ENCODE peak calls at places on chromosomes 2 and 18, in seven cellular contexts. One of them, this sample, is unnamed.

GRCh38 chr18:36392163-36392887 is 94.8 kb downstream of the FHOD3 start:
- DNase-seq in hepatocyte: no peak
- DNase-seq in heart right ventricle: no peak
- DNase-seq in AG04449: no peak
- DNase-seq in fibroblast of lung: peak
- DNase-seq in GM06990: no peak
- DNase-seq in nephron progenitor cell: no peak
- DNase-seq in this sample: no peak

GRCh38 chr2:101627284-101628049 is 70.0 kb upstream of the MAP4K4 start:
- DNase-seq in GM06990: no peak
- DNase-seq in fibroblast of lung: no peak
- DNase-seq in heart right ventricle: no peak
- DNase-seq in hepatocyte: no peak
- DNase-seq in nephron progenitor cell: no peak
- DNase-seq in AG04449: no peak
- DNase-seq in this sample: no peak

GRCh38 chr2:9251154-9252001 is 44.8 kb downstream of the ASAP2 start:
- DNase-seq in hepatocyte: peak
- DNase-seq in heart right ventricle: no peak
- DNase-seq in fibroblast of lung: peak
- DNase-seq in nephron progenitor cell: peak
- DNase-seq in AG04449: peak
- DNase-seq in GM06990: no peak
- DNase-seq in this sample: no peak

GRCh38 chr2:120758181-120759048 is 22.7 kb downstream of the GLI2 start:
- DNase-seq in fibroblast of lung: peak
- DNase-seq in heart right ventricle: peak
- DNase-seq in AG04449: no peak
- DNase-seq in nephron progenitor cell: peak
- DNase-seq in GM06990: no peak
- DNase-seq in hepatocyte: peak
- DNase-seq in this sample: no peak

GRCh38 chr2:120771111-120771555 is 35.5 kb downstream of the GLI2 start:
- DNase-seq in hepatocyte: no peak
- DNase-seq in AG04449: no peak
- DNase-seq in GM06990: no peak
- DNase-seq in fibroblast of lung: no peak
- DNase-seq in nephron progenitor cell: no peak
- DNase-seq in heart right ventricle: peak
- DNase-seq in this sample: no peak

GRCh38 chr2:180130403-180130802 is 123.3 kb upstream of the CWC22 start:
- DNase-seq in fibroblast of lung: peak
- DNase-seq in AG04449: no peak
- DNase-seq in hepatocyte: no peak
- DNase-seq in heart right ventricle: no peak
- DNase-seq in nephron progenitor cell: no peak
- DNase-seq in GM06990: no peak
- DNase-seq in this sample: no peak

GRCh38 chr18:58838165-58838860 is 26.4 kb upstream of the ZNF532 start:
- DNase-seq in fibroblast of lung: no peak
- DNase-seq in nephron progenitor cell: no peak
- DNase-seq in GM06990: no peak
- DNase-seq in heart right ventricle: no peak
- DNase-seq in AG04449: no peak
- DNase-seq in hepatocyte: no peak
- DNase-seq in this sample: no peak

GRCh38 chr2:201363857-201364560 is 6.9 kb upstream of the FLACC1 start:
- DNase-seq in fibroblast of lung: peak
- DNase-seq in hepatocyte: peak
- DNase-seq in nephron progenitor cell: no peak
- DNase-seq in heart right ventricle: no peak
- DNase-seq in GM06990: peak
- DNase-seq in AG04449: no peak
- DNase-seq in this sample: no peak

GRCh38 chr2:36650031-36650430 is 46.5 kb upstream of the VIT start:
- DNase-seq in nephron progenitor cell: peak
- DNase-seq in fibroblast of lung: peak
- DNase-seq in AG04449: no peak
- DNase-seq in GM06990: no peak
- DNase-seq in heart right ventricle: no peak
- DNase-seq in hepatocyte: peak
- DNase-seq in this sample: no peak

GRCh38 chr18:79546781-79547272 is 132.8 kb upstream of the CTDP1 start:
- DNase-seq in AG04449: no peak
- DNase-seq in fibroblast of lung: no peak
- DNase-seq in hepatocyte: no peak
- DNase-seq in GM06990: no peak
- DNase-seq in nephron progenitor cell: no peak
- DNase-seq in heart right ventricle: no peak
- DNase-seq in this sample: no peak

GRCh38 chr2:70514612-70515055 is 39.0 kb downstream of the TGFA start:
- DNase-seq in heart right ventricle: peak
- DNase-seq in hepatocyte: peak
- DNase-seq in GM06990: no peak
- DNase-seq in fibroblast of lung: no peak
- DNase-seq in nephron progenitor cell: no peak
- DNase-seq in AG04449: no peak
- DNase-seq in this sample: no peak

GRCh38 chr2:68438455-68439303 is 28.4 kb downstream of the FBXO48 start:
- DNase-seq in fibroblast of lung: no peak
- DNase-seq in hepatocyte: no peak
- DNase-seq in AG04449: no peak
- DNase-seq in heart right ventricle: no peak
- DNase-seq in GM06990: no peak
- DNase-seq in nephron progenitor cell: no peak
- DNase-seq in this sample: no peak

GRCh38 chr18:2715990-2716389 is 60.5 kb downstream of the SMCHD1 start:
- DNase-seq in hepatocyte: no peak
- DNase-seq in heart right ventricle: no peak
- DNase-seq in GM06990: no peak
- DNase-seq in AG04449: no peak
- DNase-seq in nephron progenitor cell: no peak
- DNase-seq in fibroblast of lung: peak
- DNase-seq in this sample: no peak

GRCh38 chr2:55810621-55811020 is 113.0 kb downstream of the EFEMP1 start:
- DNase-seq in nephron progenitor cell: no peak
- DNase-seq in fibroblast of lung: peak
- DNase-seq in AG04449: no peak
- DNase-seq in hepatocyte: no peak
- DNase-seq in GM06990: no peak
- DNase-seq in heart right ventricle: no peak
- DNase-seq in this sample: no peak

GRCh38 chr2:162013514-162014205 is 60.4 kb downstream of the DPP4 start:
- DNase-seq in AG04449: no peak
- DNase-seq in GM06990: no peak
- DNase-seq in hepatocyte: no peak
- DNase-seq in nephron progenitor cell: no peak
- DNase-seq in fibroblast of lung: no peak
- DNase-seq in heart right ventricle: no peak
- DNase-seq in this sample: no peak

GRCh38 chr2:189654641-189655040 is 6.6 kb upstream of the ASNSD1 start:
- DNase-seq in AG04449: no peak
- DNase-seq in hepatocyte: no peak
- DNase-seq in fibroblast of lung: peak
- DNase-seq in heart right ventricle: no peak
- DNase-seq in GM06990: no peak
- DNase-seq in nephron progenitor cell: no peak
- DNase-seq in this sample: no peak

GRCh38 chr18:70072678-70073077 is 125.0 kb upstream of the CD226 start:
- DNase-seq in AG04449: no peak
- DNase-seq in heart right ventricle: no peak
- DNase-seq in GM06990: no peak
- DNase-seq in hepatocyte: peak
- DNase-seq in fibroblast of lung: peak
- DNase-seq in nephron progenitor cell: no peak
- DNase-seq in this sample: no peak
- TF ChIP-seq CTCF in AG04449: peak
- TF ChIP-seq CTCF in heart right ventricle: peak
- TF ChIP-seq CTCF in GM06990: peak
- TF ChIP-seq CTCF in hepatocyte: peak
- TF ChIP-seq CTCF in fibroblast of lung: peak
- TF ChIP-seq CTCF in nephron progenitor cell: no peak
- TF ChIP-seq CTCF in this sample: no peak

GRCh38 chr18:60417946-60418345 is 45.4 kb upstream of the MC4R start:
- DNase-seq in nephron progenitor cell: no peak
- DNase-seq in heart right ventricle: no peak
- DNase-seq in AG04449: no peak
- DNase-seq in GM06990: no peak
- DNase-seq in hepatocyte: no peak
- DNase-seq in fibroblast of lung: no peak
- DNase-seq in this sample: no peak

GRCh38 chr18:60411715-60412114 is 39.1 kb upstream of the MC4R start:
- DNase-seq in hepatocyte: peak
- DNase-seq in AG04449: no peak
- DNase-seq in heart right ventricle: no peak
- DNase-seq in GM06990: no peak
- DNase-seq in nephron progenitor cell: no peak
- DNase-seq in fibroblast of lung: no peak
- DNase-seq in this sample: no peak

DNA sequence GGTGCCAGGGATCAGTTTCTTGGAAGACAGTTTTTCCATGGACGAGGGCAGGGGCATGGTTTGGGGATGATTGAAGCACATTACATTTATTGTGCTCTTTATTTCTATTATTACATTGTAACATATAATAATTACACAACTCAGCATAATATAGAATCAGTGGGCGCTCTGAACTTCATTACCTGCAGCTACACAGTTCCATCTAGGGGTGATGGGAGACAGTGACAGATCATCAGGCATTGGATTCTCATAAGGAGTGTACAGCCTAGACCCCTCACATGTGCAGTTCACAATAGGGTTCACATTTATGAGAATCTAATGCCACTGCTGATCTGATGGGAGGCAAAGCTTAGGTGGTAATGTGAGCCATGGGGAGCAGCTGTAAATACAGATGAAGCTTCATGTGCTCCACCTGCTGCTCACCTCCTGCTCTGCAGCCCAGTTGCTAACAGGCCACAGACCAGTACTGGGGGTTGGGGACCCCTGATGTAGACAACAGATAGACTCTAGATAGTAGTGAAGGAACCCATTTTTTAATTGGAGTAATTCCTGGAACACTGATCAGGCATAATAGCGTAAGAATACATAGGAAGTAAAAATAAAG is 41.5 kb upstream of the MC4R start:
- DNase-seq in AG04449: no peak
- DNase-seq in GM06990: no peak
- DNase-seq in hepatocyte: peak
- DNase-seq in heart right ventricle: no peak
- DNase-seq in nephron progenitor cell: peak
- DNase-seq in fibroblast of lung: peak
- DNase-seq in this sample: no peak
- TF ChIP-seq CTCF in AG04449: peak
- TF ChIP-seq CTCF in GM06990: peak
- TF ChIP-seq CTCF in hepatocyte: peak
- TF ChIP-seq CTCF in heart right ventricle: no peak
- TF ChIP-seq CTCF in nephron progenitor cell: peak
- TF ChIP-seq CTCF in fibroblast of lung: peak
- TF ChIP-seq CTCF in this sample: peak

GRCh38 chr2:24423095-24423494 is 62.8 kb upstream of the ITSN2 start:
- DNase-seq in fibroblast of lung: no peak
- DNase-seq in AG04449: no peak
- DNase-seq in hepatocyte: no peak
- DNase-seq in heart right ventricle: no peak
- DNase-seq in GM06990: no peak
- DNase-seq in nephron progenitor cell: no peak
- DNase-seq in this sample: no peak

GRCh38 chr2:24424387-24424786 is 64.1 kb upstream of the ITSN2 start:
- DNase-seq in GM06990: no peak
- DNase-seq in AG04449: no peak
- DNase-seq in nephron progenitor cell: no peak
- DNase-seq in heart right ventricle: no peak
- DNase-seq in hepatocyte: no peak
- DNase-seq in fibroblast of lung: no peak
- DNase-seq in this sample: no peak

GRCh38 chr2:24418166-24418843 is 58.0 kb upstream of the ITSN2 start:
- DNase-seq in fibroblast of lung: no peak
- DNase-seq in hepatocyte: peak
- DNase-seq in heart right ventricle: no peak
- DNase-seq in nephron progenitor cell: no peak
- DNase-seq in GM06990: no peak
- DNase-seq in AG04449: no peak
- DNase-seq in this sample: no peak

GRCh38 chr2:24420373-24420772 is 60.0 kb upstream of the ITSN2 start:
- DNase-seq in hepatocyte: no peak
- DNase-seq in AG04449: no peak
- DNase-seq in nephron progenitor cell: no peak
- DNase-seq in fibroblast of lung: no peak
- DNase-seq in GM06990: no peak
- DNase-seq in heart right ventricle: no peak
- DNase-seq in this sample: no peak

GRCh38 chr2:24421668-24422067 is 61.3 kb upstream of the ITSN2 start:
- DNase-seq in fibroblast of lung: peak
- DNase-seq in hepatocyte: peak
- DNase-seq in GM06990: peak
- DNase-seq in heart right ventricle: no peak
- DNase-seq in AG04449: no peak
- DNase-seq in nephron progenitor cell: peak
- DNase-seq in this sample: peak
- TF ChIP-seq CTCF in fibroblast of lung: peak
- TF ChIP-seq CTCF in hepatocyte: peak
- TF ChIP-seq CTCF in GM06990: peak
- TF ChIP-seq CTCF in heart right ventricle: peak
- TF ChIP-seq CTCF in AG04449: peak
- TF ChIP-seq CTCF in nephron progenitor cell: peak
- TF ChIP-seq CTCF in this sample: peak

GRCh38 chr2:105917216-105917615 is 172.5 kb downstream of the NCK2 start:
- DNase-seq in hepatocyte: no peak
- DNase-seq in nephron progenitor cell: no peak
- DNase-seq in GM06990: no peak
- DNase-seq in fibroblast of lung: no peak
- DNase-seq in AG04449: no peak
- DNase-seq in heart right ventricle: no peak
- DNase-seq in this sample: no peak

GRCh38 chr2:105919191-105919811 is 174.6 kb downstream of the NCK2 start:
- DNase-seq in AG04449: no peak
- DNase-seq in fibroblast of lung: peak
- DNase-seq in hepatocyte: peak
- DNase-seq in heart right ventricle: peak
- DNase-seq in GM06990: no peak
- DNase-seq in nephron progenitor cell: no peak
- DNase-seq in this sample: peak

GRCh38 chr2:105917688-105918087 is 173.0 kb downstream of the NCK2 start:
- DNase-seq in nephron progenitor cell: no peak
- DNase-seq in fibroblast of lung: no peak
- DNase-seq in GM06990: no peak
- DNase-seq in AG04449: no peak
- DNase-seq in hepatocyte: no peak
- DNase-seq in heart right ventricle: no peak
- DNase-seq in this sample: no peak

GRCh38 chr2:105924271-105924670 is 179.6 kb downstream of the NCK2 start:
- DNase-seq in heart right ventricle: no peak
- DNase-seq in fibroblast of lung: no peak
- DNase-seq in GM06990: no peak
- DNase-seq in hepatocyte: no peak
- DNase-seq in AG04449: no peak
- DNase-seq in nephron progenitor cell: no peak
- DNase-seq in this sample: no peak

DNA sequence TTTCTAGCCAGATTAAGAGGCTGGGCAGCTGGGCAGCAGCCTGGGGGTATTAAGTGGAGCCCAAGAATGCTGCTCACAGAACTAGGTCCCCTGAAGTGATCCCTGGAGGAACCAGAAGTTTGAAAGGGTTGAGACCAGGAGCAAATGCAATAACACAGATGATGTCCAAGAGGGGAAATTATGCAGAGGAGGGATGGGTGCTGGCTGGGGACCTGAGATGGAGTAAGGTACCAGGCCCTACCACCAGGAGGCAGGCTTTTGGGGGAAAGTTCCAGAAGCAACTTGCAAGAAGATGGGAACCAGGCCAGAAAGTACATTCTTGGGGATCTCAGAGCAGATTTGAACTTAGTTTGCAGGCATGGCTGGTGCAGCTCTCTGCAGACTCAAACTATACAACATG is 175.1 kb downstream of the NCK2 start:
- DNase-seq in AG04449: peak
- DNase-seq in heart right ventricle: no peak
- DNase-seq in nephron progenitor cell: peak
- DNase-seq in fibroblast of lung: peak
- DNase-seq in hepatocyte: peak
- DNase-seq in GM06990: no peak
- DNase-seq in this sample: peak
- TF ChIP-seq CTCF in AG04449: peak
- TF ChIP-seq CTCF in heart right ventricle: peak
- TF ChIP-seq CTCF in nephron progenitor cell: peak
- TF ChIP-seq CTCF in fibroblast of lung: peak
- TF ChIP-seq CTCF in hepatocyte: peak
- TF ChIP-seq CTCF in GM06990: peak
- TF ChIP-seq CTCF in this sample: peak